ENCODE peak calls at places on chromosomes 13 and 19, in nine cellular contexts. W is tibial artery, Z is left lung, O is fibroblast of mammary gland, C is heart left ventricle, D is suprapubic skin, X is breast epithelium, G is sigmoid colon, I is heart right ventricle. H is an unnamed sample.

GRCh38 chr13:65532231-65532630 is 1697.9 kb downstream of the PCDH9 start:
- DNase-seq in W (no peak), Z (no peak), O (no peak), C (no peak), D (no peak), X (no peak), G (no peak), I (no peak), H (no peak)

GRCh38 chr19:18203408-18203862 is 407 bp downstream of the RAB3A start:
- DNase-seq in W (peak), Z (peak), O (no peak), C (no peak), D (peak), X (peak), G (no peak), I (peak), H (no peak)

GRCh38 chr19:44025217-44025936 is at the start of gene ZNF222:
- DNase-seq in W (peak), Z (peak), O (peak), C (peak), D (peak), X (peak), G (peak), I (peak), H (no peak)

GRCh38 chr19:42635233-42635539 is 40.5 kb upstream of the CEACAM8 start:
- DNase-seq in W (no peak), Z (no peak), O (no peak), C (no peak), D (no peak), X (no peak), G (no peak), I (no peak), H (no peak)

GRCh38 chr13:47457631-47458030 is 543.4 kb downstream of the SUCLA2 start:
- DNase-seq in W (no peak), Z (no peak), O (peak), C (no peak), D (no peak), X (no peak), G (no peak), I (no peak), H (no peak)

GRCh38 chr19:9786819-9787218 is 18.3 kb upstream of the ZNF846 start:
- DNase-seq in W (no peak), Z (no peak), O (no peak), C (no peak), D (no peak), X (no peak), G (no peak), I (no peak), H (no peak)

GRCh38 chr19:33403221-33403972 is 29.9 kb downstream of the CEBPG start:
- DNase-seq in W (peak), Z (peak), O (no peak), C (peak), D (peak), X (no peak), G (peak), I (no peak), H (peak)

GRCh38 chr19:18603255-18603957 is 3.2 kb downstream of the CRLF1 start:
- DNase-seq in W (no peak), Z (no peak), O (no peak), C (no peak), D (no peak), X (no peak), G (no peak), I (no peak), H (no peak)

GRCh38 chr13:99656843-99657506 is 155.7 kb downstream of the TM9SF2 start:
- DNase-seq in W (no peak), Z (no peak), O (no peak), C (no peak), D (no peak), X (no peak), G (no peak), I (no peak), H (no peak)

GRCh38 chr13:102651392-102651791 is 43.5 kb downstream of the METTL21C start:
- DNase-seq in W (no peak), Z (no peak), O (peak), C (no peak), D (no peak), X (no peak), G (no peak), I (no peak), H (no peak)

GRCh38 chr13:40488869-40489391 is 177.5 kb downstream of the FOXO1 start:
- DNase-seq in W (no peak), Z (peak), O (no peak), C (no peak), D (no peak), X (no peak), G (no peak), I (no peak), H (no peak)

GRCh38 chr19:51760811-51761356 is at the start of gene FPR2:
- DNase-seq in W (no peak), Z (no peak), O (no peak), C (no peak), D (no peak), X (no peak), G (no peak), I (no peak), H (no peak)

GRCh38 chr19:22882797-22883196 is 50.7 kb downstream of the ZNF723 start:
- DNase-seq in W (no peak), Z (no peak), O (peak), C (no peak), D (no peak), X (no peak), G (no peak), I (peak), H (no peak)

GRCh38 chr19:3210347-3211017 is 14.0 kb upstream of the CELF5 start:
- DNase-seq in W (peak), Z (peak), O (peak), C (peak), D (no peak), X (no peak), G (no peak), I (no peak), H (no peak)

GRCh38 chr13:79779761-79780160 is 298.8 kb downstream of the NDFIP2 start:
- DNase-seq in W (peak), Z (no peak), O (peak), C (no peak), D (no peak), X (peak), G (peak), I (no peak), H (no peak)

GRCh38 chr13:94073006-94073744 is 406.3 kb downstream of the DCT start:
- DNase-seq in W (no peak), Z (no peak), O (peak), C (no peak), D (no peak), X (no peak), G (no peak), I (no peak), H (no peak)

GRCh38 chr19:55348317-55349034 is 6.0 kb downstream of the COX6B2 start:
- DNase-seq in W (no peak), Z (no peak), O (no peak), C (no peak), D (no peak), X (no peak), G (no peak), I (no peak), H (no peak)

GRCh38 chr19:53624776-53625540 is 6.8 kb upstream of the DPRX start:
- DNase-seq in W (no peak), Z (no peak), O (no peak), C (no peak), D (no peak), X (no peak), G (no peak), I (no peak), H (no peak)

GRCh38 chr13:43686557-43686956 is 100.2 kb downstream of the ENOX1 start:
- DNase-seq in W (no peak), Z (no peak), O (peak), C (no peak), D (peak), X (no peak), G (peak), I (peak), H (no peak)

GRCh38 chr19:3538965-3539742 is at the start of gene TEKTIP1:
- DNase-seq in W (no peak), Z (no peak), O (no peak), C (no peak), D (no peak), X (no peak), G (no peak), I (no peak), H (no peak)

GRCh38 chr19:48746738-48747575 is at the start of gene IZUMO1:
- DNase-seq in W (peak), Z (no peak), O (peak), C (peak), D (peak), X (no peak), G (peak), I (peak), H (no peak)

GRCh38 chr13:44429311-44429710 is 55.7 kb downstream of the SERP2 start:
- DNase-seq in W (no peak), Z (no peak), O (no peak), C (no peak), D (no peak), X (no peak), G (no peak), I (no peak), H (no peak)

GRCh38 chr19:778910-779653 is 18.2 kb upstream of the PTBP1 start:
- DNase-seq in W (peak), Z (no peak), O (peak), C (peak), D (peak), X (peak), G (peak), I (no peak), H (peak)

GRCh38 chr13:50403311-50403710 is 388.1 kb downstream of the KCNRG start:
- DNase-seq in W (no peak), Z (no peak), O (no peak), C (no peak), D (no peak), X (peak), G (no peak), I (no peak), H (no peak)

GRCh38 chr13:26562538-26562890 is 5.0 kb downstream of the WASF3 start:
- DNase-seq in W (no peak), Z (no peak), O (peak), C (no peak), D (no peak), X (no peak), G (no peak), I (no peak), H (no peak)

GRCh38 chr13:53151692-53152421 is 123.2 kb downstream of the OLFM4 start:
- DNase-seq in W (peak), Z (no peak), O (peak), C (no peak), D (no peak), X (no peak), G (no peak), I (peak), H (no peak)

GRCh38 chr19:3509566-3509989 is 3.5 kb downstream of the FZR1 start:
- DNase-seq in W (no peak), Z (peak), O (peak), C (no peak), D (no peak), X (no peak), G (no peak), I (no peak), H (no peak)

GRCh38 chr19:18304194-18304495 is 18.7 kb downstream of the LSM4 start:
- DNase-seq in W (peak), Z (no peak), O (no peak), C (peak), D (no peak), X (no peak), G (no peak), I (no peak), H (no peak)

GRCh38 chr19:40217027-40217810 is 965 bp downstream of the TTC9B start:
- DNase-seq in W (no peak), Z (peak), O (no peak), C (no peak), D (no peak), X (no peak), G (no peak), I (no peak), H (no peak)

GRCh38 chr13:32969516-32969941 is 46.7 kb upstream of the KL start:
- DNase-seq in W (no peak), Z (no peak), O (peak), C (no peak), D (no peak), X (no peak), G (no peak), I (peak), H (no peak)

GRCh38 chr13:51816604-51817254 is 12.8 kb upstream of the DHRS12 start:
- DNase-seq in W (no peak), Z (no peak), O (no peak), C (no peak), D (no peak), X (no peak), G (no peak), I (no peak), H (no peak)

GRCh38 chr13:20425819-20426219 is 99.8 kb downstream of the CRYL1 start:
- DNase-seq in W (no peak), Z (peak), O (no peak), C (no peak), D (no peak), X (no peak), G (no peak), I (no peak), H (no peak)

GRCh38 chr13:94550030-94550738 is 45.8 kb downstream of the TGDS start:
- DNase-seq in W (no peak), Z (no peak), O (peak), C (no peak), D (no peak), X (peak), G (no peak), I (no peak), H (no peak)

DNA sequence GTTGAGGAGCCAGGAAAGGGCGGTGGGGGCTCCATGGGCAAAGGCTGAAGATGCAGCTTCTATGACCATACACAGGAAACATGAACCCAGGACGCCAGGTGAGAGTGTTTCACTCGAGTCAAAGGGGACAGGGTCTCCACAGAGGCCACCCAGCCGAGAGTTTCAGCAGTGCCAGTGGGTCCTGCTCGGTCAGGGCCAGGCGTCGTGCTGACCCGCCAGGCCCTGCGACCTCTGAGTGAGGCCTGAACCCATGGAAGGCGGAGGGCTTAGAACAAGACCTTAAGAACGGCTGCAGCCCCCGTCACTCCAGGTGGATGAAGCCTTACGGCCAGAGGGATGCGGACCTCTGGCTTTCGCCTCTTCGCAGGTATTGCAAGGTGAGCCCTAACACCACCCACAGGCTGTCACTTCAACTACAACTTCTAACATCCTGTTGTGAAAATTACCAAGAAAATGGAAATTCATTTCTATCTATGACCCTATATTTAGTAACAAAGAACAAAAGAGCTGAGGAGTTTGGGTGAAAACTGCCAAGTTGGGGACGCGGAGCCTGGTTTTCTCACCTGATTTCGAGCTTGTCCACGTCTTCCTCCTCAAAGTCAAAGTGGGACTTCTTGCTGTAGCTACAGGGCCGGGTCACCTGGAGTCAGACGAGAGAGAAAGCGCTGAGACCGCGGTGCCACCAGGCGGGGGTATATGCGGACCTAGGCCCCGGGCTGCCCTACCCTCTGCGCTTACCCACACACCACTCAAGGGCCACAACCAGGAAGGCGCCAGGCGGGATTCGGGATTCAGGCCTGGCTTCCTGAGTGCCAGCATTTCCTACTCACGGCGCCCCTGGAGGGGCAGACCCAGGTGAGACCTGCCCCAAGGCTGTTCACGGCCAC is 50.1 kb upstream of the C13orf46 start:
- DNase-seq in W (no peak), Z (peak), O (no peak), C (peak), D (no peak), X (no peak), G (no peak), I (no peak), H (no peak)
- TF ChIP-seq CTCF in W (no peak), Z (no peak), O (no peak), C (no peak), D (no peak), X (no peak), G (no peak), I (no peak), H (no peak)

DNA sequence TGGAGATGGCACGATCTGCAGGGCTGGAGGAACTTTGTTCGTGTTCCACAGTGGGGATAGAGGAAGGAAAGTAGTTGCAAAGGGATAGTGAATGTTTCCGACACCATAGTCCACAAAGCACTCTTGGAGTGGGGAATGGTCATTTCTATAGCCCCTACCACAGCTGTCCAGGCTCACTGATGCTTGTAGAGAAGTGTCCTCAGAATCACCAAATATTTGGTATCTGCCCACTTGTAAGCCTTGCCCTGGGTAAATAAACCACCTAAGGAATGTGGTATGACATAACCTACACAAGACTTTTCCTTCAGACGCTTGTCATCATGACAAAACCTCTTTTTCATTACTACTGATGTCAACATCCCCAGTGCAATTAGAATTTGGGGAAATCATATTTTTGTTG is 686.5 kb upstream of the ARGLU1 start:
- DNase-seq in W (no peak), Z (no peak), O (no peak), C (no peak), D (no peak), X (no peak), G (no peak), I (no peak), H (no peak)
- TF ChIP-seq CTCF in W (no peak), Z (no peak), O (no peak), C (no peak), D (no peak), X (no peak), G (no peak), I (no peak), H (no peak)

DNA sequence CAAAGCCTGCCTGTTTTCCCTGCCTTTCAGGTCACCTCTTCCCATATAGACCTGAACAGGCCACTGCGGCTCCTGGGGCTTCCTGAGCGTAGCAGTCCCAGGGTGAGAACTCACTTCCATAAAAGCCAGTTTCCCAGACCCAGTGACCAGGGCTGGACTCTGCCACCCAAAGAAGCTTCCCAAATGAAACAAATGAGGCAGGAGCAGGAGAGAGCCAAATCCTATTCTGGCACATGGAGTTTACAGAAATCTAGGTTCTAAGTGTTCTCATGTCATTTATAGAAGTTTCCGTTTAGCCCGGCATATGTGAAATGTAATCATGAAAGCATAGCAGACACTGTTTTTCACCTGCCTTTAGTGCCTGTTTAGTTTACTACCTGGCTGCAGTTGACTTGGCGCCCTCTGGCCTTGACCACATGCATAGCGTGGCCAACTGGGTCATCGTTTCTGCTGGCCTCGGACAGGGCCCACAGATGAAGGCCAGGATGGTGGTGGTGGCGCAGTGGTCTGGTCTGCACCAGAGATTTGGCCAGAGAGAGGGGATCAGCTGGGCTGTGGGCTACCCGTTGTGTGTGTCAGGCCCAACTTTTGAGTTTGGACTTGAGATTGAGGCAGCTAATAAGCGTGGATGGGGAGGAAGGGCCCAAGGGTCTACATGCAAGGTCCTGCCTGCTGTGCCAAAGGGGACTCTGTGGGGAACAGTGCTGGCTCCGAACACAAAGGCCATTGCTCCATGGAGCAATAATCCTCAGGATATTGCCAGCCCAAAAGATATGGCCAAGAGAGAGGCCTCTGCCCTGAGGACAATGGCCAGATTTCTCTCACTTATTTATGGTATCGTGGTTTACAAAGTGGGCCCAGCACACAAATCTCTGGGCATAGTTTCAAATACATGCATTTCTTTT is 43.3 kb downstream of the NFIX start:
- DNase-seq in W (no peak), Z (no peak), O (no peak), C (no peak), D (no peak), X (no peak), G (no peak), I (no peak), H (no peak)
- TF ChIP-seq CTCF in W (no peak), Z (no peak), O (no peak), C (no peak), D (no peak), X (no peak), G (no peak), I (no peak), H (no peak)

DNA sequence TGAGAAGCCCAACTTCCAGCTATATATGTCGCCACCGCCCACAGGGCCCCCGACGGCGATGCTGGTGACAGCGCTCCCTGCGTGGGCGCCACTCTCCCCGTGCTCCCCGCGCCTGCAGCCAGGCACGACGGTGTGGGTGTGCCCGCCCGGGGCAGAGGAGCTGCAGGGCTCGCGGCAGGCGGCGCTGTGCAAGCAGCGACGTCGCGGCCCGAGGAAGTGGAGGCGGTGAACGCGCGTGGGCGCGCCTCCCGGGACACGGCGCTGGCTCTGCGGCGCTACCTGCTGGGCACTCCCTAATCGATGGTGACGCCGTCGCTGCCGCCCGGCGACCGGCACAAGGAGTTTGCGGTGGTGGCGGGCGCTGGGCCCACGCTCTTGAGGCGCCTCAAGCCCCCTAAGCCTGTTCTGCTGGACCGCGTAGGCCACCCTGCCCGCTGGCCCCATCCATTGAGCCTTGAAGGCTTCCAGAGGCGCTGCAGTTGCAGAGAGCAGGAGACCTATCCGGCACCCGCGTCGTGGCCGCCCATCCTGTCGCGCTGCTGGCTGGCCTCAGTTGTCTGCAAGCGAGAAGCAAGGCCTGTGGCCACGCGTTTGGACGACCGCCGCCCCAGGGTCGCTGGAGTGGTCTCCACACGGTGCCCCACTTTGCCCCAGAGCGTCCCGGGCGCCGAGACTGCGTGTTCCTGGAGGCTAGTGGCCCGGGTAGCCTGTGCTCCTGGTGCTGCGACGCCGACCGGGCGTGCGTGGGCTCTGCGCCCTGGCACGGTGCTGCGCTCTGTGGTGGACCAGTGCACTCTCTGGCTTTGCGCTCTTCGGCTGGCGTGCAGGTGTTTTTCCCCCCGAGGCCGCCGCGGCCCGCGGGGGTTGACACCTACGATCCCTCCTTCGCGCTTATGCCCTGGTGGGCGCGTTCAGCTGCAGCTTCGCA is 23.1 kb downstream of the LRFN3 start:
- DNase-seq in W (no peak), Z (peak), O (no peak), C (peak), D (no peak), X (no peak), G (no peak), I (no peak), H (no peak)
- TF ChIP-seq CTCF in W (peak), Z (peak), O (no peak), C (peak), D (no peak), X (no peak), G (no peak), I (peak), H (peak)

H was measured in chondrocyte.